ENCODE peak calls at places on chromosomes 6 and 20, in five cellular contexts. L is ovary; V is PC-9; U is CD4-positive, alpha-beta T cell; O is cardiac muscle cell. Q is an unnamed sample.

GRCh38 chr20:56245761-56246160 is 2.8 kb upstream of the MC3R start:
- DNase-seq in L (no peak), V (no peak), U (no peak), O (peak; percentile 11), Q (no peak)

GRCh38 chr6:15461127-15461944 is 201.5 kb downstream of the DTNBP1 start:
- DNase-seq in L (no peak), V (no peak), U (no peak), O (no peak), Q (no peak)

GRCh38 chr6:81938014-81938761 is 185.7 kb upstream of the TENT5A start:
- DNase-seq in L (no peak), V (peak; percentile 91), U (no peak), O (peak; percentile 89), Q (peak; percentile 99)

GRCh38 chr20:5714261-5715041 is 35.8 kb upstream of the SHLD1 start:
- DNase-seq in L (no peak), V (peak; percentile 92), U (peak; percentile 70), O (peak; percentile 74), Q (peak; percentile 55)

GRCh38 chr6:156598316-156598715 is 178.9 kb upstream of the ARID1B start:
- DNase-seq in L (no peak), V (no peak), U (no peak), O (no peak), Q (no peak)

GRCh38 chr6:52055451-52055850 is 32.0 kb downstream of the PKHD1 start:
- DNase-seq in L (no peak), V (no peak), U (no peak), O (no peak), Q (no peak)

GRCh38 chr6:26457407-26457795 is 354 bp upstream of the BTN2A1 start:
- DNase-seq in L (peak; percentile 23), V (no peak), U (no peak), O (no peak), Q (no peak)

GRCh38 chr6:111238464-111239119 is 151.3 kb downstream of the SLC16A10 start:
- DNase-seq in L (no peak), V (no peak), U (no peak), O (no peak), Q (peak; percentile 55)

GRCh38 chr6:113854531-113855499 is 2.3 kb upstream of the MARCKS start:
- DNase-seq in L (peak; percentile 81), V (peak; percentile 87), U (no peak), O (peak; percentile 92), Q (peak; percentile 22)

GRCh38 chr6:111739257-111739696 is 133.6 kb upstream of the TRAF3IP2 start:
- DNase-seq in L (no peak), V (no peak), U (no peak), O (no peak), Q (no peak)

GRCh38 chr20:37342231-37343177 is 3.4 kb upstream of the SRC start:
- DNase-seq in L (no peak), V (no peak), U (no peak), O (peak; percentile 9), Q (no peak)

GRCh38 chr20:63736893-63737689 is 627 bp downstream of the LIME1 start:
- DNase-seq in L (no peak), V (peak; percentile 32), U (peak; percentile 39), O (no peak), Q (peak; percentile 27)

GRCh38 chr6:44049163-44049988 is 77.9 kb downstream of the MRPL14 start:
- DNase-seq in L (no peak), V (peak; percentile 66), U (no peak), O (peak; percentile 76), Q (peak; percentile 42)

GRCh38 chr20:46371656-46372055 is 34.8 kb downstream of the ELMO2 start:
- DNase-seq in L (no peak), V (no peak), U (no peak), O (peak; percentile 78), Q (no peak)

GRCh38 chr20:14860410-14860814 is 523.0 kb upstream of the FLRT3 start:
- DNase-seq in L (no peak), V (no peak), U (no peak), O (no peak), Q (no peak)

GRCh38 chr6:138129190-138129589 is 22.0 kb upstream of the PERP start:
- DNase-seq in L (no peak), V (peak; percentile 31), U (no peak), O (no peak), Q (no peak)

GRCh38 chr6:148263010-148263409 is 79.6 kb upstream of the SASH1 start:
- DNase-seq in L (no peak), V (peak; percentile 91), U (no peak), O (no peak), Q (peak; percentile 73)

GRCh38 chr6:148265058-148265457 is 77.6 kb upstream of the SASH1 start:
- DNase-seq in L (no peak), V (peak; percentile 84), U (no peak), O (no peak), Q (peak; percentile 51)

GRCh38 chr6:148258868-148259267 is 83.8 kb upstream of the SASH1 start:
- DNase-seq in L (no peak), V (no peak), U (no peak), O (no peak), Q (no peak)

GRCh38 chr6:148261470-148261869 is 81.2 kb upstream of the SASH1 start:
- DNase-seq in L (no peak), V (no peak), U (no peak), O (no peak), Q (no peak)

DNA sequence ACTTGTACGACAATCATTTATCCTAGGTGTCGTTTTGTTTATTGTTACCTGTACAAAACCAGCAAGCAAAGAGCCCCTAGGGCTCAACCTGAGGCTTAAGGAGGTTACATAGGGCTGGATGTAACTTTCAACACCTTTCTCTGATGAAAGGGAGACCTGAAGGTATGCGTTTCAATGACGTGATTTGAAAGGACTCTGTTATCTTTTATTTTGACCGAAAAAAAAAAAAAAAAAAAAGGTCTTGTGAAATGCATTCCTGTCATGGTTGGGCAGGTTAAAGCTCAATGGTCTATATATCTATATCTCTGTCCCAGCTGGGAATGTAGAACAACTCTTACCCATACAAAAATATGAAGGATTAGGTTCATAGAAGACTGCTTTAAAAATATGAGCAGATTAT is 78.7 kb upstream of the SASH1 start:
- DNase-seq in L (no peak), V (peak; percentile 95), U (no peak), O (no peak), Q (peak; percentile 28)
- H3K27ac ChIP-seq in L (no peak overlapping the region), V (peak overlapping the region; percentile 91), U (no peak overlapping the region), O (no peak overlapping the region), Q (no peak overlapping the region)

GRCh38 chr6:32179746-32180405 is 1.7 kb downstream of the RNF5 start:
- DNase-seq in L (no peak), V (no peak), U (no peak), O (no peak), Q (no peak)
- H3K27ac ChIP-seq in L (peak overlapping the region; percentile 7), V (no peak overlapping the region), U (no peak overlapping the region), O (no peak overlapping the region), Q (no peak overlapping the region)

GRCh38 chr6:167150815-167151557 is 6.8 kb downstream of the GPR31 start:
- DNase-seq in L (no peak), V (no peak), U (no peak), O (no peak), Q (no peak)
- H3K27ac ChIP-seq in L (no peak overlapping the region), V (no peak overlapping the region), U (no peak overlapping the region), O (no peak overlapping the region), Q (no peak overlapping the region)

GRCh38 chr6:106747139-106747538 is 117.8 kb downstream of the QRSL1 start:
- DNase-seq in L (no peak), V (peak; percentile 76), U (no peak), O (no peak), Q (peak; percentile 94)
- H3K27ac ChIP-seq in L (no peak overlapping the region), V (peak overlapping the region; percentile 98), U (no peak overlapping the region), O (no peak overlapping the region), Q (peak overlapping the region; percentile 99)

GRCh38 chr6:33453361-33454008 is 891 bp upstream of the ZBTB9 start:
- DNase-seq in L (no peak), V (no peak), U (no peak), O (no peak), Q (no peak)

GRCh38 chr6:33456156-33456555 is 1.8 kb downstream of the ZBTB9 start:
- DNase-seq in L (no peak), V (no peak), U (no peak), O (no peak), Q (no peak)

GRCh38 chr6:33452496-33452895 is 1.9 kb upstream of the ZBTB9 start:
- DNase-seq in L (no peak), V (no peak), U (no peak), O (no peak), Q (no peak)

GRCh38 chr6:33454009-33454946 is at the start of gene ZBTB9:
- DNase-seq in L (peak; percentile 95), V (peak; percentile 91), U (peak; percentile 84), O (peak; percentile 97), Q (peak; percentile 89)

DNA sequence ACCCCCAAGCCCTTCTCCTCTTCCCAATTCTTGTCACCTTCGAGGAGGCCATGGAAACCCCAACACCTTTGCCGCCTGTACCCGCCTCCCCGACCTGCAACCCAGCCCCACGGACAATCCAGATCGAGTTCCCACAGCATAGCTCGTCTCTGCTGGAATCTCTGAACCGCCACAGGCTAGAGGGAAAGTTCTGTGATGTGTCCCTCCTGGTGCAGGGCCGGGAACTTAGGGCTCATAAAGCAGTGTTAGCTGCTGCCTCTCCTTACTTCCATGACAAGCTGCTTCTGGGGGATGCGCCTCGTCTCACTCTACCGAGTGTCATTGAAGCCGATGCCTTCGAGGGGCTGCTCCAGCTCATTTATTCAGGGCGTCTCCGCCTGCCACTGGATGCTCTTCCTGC is 675 bp downstream of the ZBTB9 start:
- DNase-seq in L (no peak), V (no peak), U (no peak), O (no peak), Q (no peak)
- H3K27ac ChIP-seq in L (no peak overlapping the region), V (no peak overlapping the region), U (no peak overlapping the region), O (no peak overlapping the region), Q (no peak overlapping the region)

DNA sequence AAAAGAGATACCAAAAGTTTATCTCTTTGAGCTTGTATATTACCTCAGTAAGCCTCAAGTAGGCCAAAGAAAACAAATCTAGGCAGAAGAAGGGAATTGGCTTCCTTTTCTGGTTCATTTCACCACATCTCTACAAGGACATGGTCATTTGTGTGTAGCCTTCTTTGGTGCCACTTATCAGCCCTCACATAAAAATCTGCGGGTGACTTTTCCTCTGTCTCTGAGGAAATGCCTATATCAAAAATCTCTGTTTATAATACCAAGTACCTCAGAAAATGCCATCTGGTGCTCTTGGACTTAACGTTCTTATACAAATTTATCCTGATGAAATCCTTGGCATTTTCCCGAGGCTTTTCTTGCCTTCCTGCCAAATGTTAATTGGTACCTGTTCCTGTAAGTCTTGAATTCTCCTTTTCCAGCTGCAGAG is 190.9 kb upstream of the PREP start:
- DNase-seq in L (no peak), V (no peak), U (no peak), O (no peak), Q (no peak)
- H3K27ac ChIP-seq in L (no peak overlapping the region), V (no peak overlapping the region), U (no peak overlapping the region), O (no peak overlapping the region), Q (peak overlapping the region; percentile 100)

GRCh38 chr6:53062369-53062639 is 2.9 kb upstream of the FBXO9 start:
- DNase-seq in L (no peak), V (no peak), U (no peak), O (no peak), Q (no peak)
- H3K27ac ChIP-seq in L (no peak overlapping the region), V (no peak overlapping the region), U (no peak overlapping the region), O (no peak overlapping the region), Q (no peak overlapping the region)

GRCh38 chr6:54776891-54777290 is 69.7 kb upstream of the FAM83B start:
- DNase-seq in L (no peak), V (no peak), U (no peak), O (peak; percentile 13), Q (no peak)
- H3K27ac ChIP-seq in L (no peak overlapping the region), V (no peak overlapping the region), U (no peak overlapping the region), O (no peak overlapping the region), Q (no peak overlapping the region)

GRCh38 chr6:38806833-38807232 is 91.7 kb downstream of the DNAH8 start:
- DNase-seq in L (no peak), V (no peak), U (no peak), O (no peak), Q (no peak)
- H3K27ac ChIP-seq in L (no peak overlapping the region), V (no peak overlapping the region), U (no peak overlapping the region), O (no peak overlapping the region), Q (no peak overlapping the region)

Q was measured in foreskin keratinocyte.